ENCODE peak calls at places on chromosomes 12 and 14, in six cellular contexts. U, N, P, J, G and C are unnamed samples.

GRCh38 chr14:41570415-41571155 is 36.1 kb upstream of the LRFN5 start:
- DNase-seq in U (no peak), N (no peak), P (no peak), J (no peak), G (no peak), C (no peak)

GRCh38 chr14:42994001-42994736 is 1387.5 kb downstream of the LRFN5 start:
- DNase-seq in U (no peak), N (peak), P (peak), J (no peak), G (peak), C (peak)

GRCh38 chr12:8014836-8015235 is 17.7 kb upstream of the FOXJ2 start:
- DNase-seq in U (no peak), N (no peak), P (no peak), J (no peak), G (no peak), C (no peak)

GRCh38 chr14:94129758-94130414 is 482 bp upstream of the IFI27L2 start:
- DNase-seq in U (no peak), N (peak), P (peak), J (no peak), G (no peak), C (no peak)

GRCh38 chr12:47184229-47184628 is 104.5 kb upstream of the AMIGO2 start:
- DNase-seq in U (no peak), N (no peak), P (no peak), J (no peak), G (no peak), C (no peak)

GRCh38 chr12:62722971-62723680 is 211.8 kb downstream of the PPM1H start:
- DNase-seq in U (no peak), N (no peak), P (peak), J (no peak), G (no peak), C (no peak)

GRCh38 chr14:74257078-74257987 is 18.1 kb downstream of the VSX2 start:
- DNase-seq in U (no peak), N (no peak), P (peak), J (peak), G (no peak), C (no peak)

GRCh38 chr14:58808828-58809227 is 171.1 kb downstream of the DACT1 start:
- DNase-seq in U (no peak), N (peak), P (peak), J (no peak), G (no peak), C (peak)

GRCh38 chr12:98002887-98003493 is 512.4 kb upstream of the TMPO start:
- DNase-seq in U (no peak), N (peak), P (peak), J (no peak), G (peak), C (no peak)

GRCh38 chr12:98013560-98013959 is 501.8 kb upstream of the TMPO start:
- DNase-seq in U (no peak), N (no peak), P (no peak), J (peak), G (no peak), C (no peak)

DNA sequence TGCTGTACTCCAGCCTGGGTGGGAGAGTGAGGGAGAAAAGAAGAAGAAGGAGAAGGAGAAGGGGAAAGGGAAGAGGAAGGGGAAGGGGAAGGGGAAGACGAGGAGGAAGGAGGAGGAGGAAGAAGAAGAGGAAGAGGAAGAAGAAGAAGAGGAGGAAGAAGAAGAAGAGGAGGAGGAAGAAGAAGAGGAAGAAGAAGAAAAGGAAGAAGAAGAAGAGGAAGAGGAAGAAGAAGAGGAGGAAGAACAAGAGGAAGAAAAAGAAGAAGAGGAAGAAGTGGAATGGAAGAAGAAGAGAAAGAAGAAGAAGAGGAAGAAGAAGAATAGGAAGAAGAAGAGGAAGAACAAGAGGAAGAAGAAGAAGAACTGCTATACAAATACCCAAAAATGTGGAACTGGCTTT is 507.4 kb upstream of the TMPO start:
- DNase-seq in U (no peak), N (no peak), P (no peak), J (no peak), G (no peak), C (no peak)
- TF ChIP-seq CTCF in U (no peak), N (no peak), P (no peak), J (no peak), G (no peak), C (no peak)

GRCh38 chr14:28678887-28679286 is 87.7 kb upstream of the FOXG1 start:
- DNase-seq in U (no peak), N (no peak), P (no peak), J (no peak), G (no peak), C (no peak)
- H3K4me3 ChIP-seq in U (no peak), N (no peak), P (no peak), J (no peak), G (no peak), C (no peak)

GRCh38 chr12:1799068-1799881 is 21.1 kb upstream of the LRTM2 start:
- DNase-seq in U (no peak), N (no peak), P (no peak), J (peak), G (no peak), C (no peak)

GRCh38 chr12:1799882-1800645 is 20.3 kb upstream of the LRTM2 start:
- DNase-seq in U (no peak), N (no peak), P (no peak), J (peak), G (no peak), C (no peak)

GRCh38 chr12:1801285-1801975 is 18.9 kb upstream of the LRTM2 start:
- DNase-seq in U (no peak), N (no peak), P (no peak), J (peak), G (no peak), C (peak)

GRCh38 chr12:1798734-1799067 is 21.7 kb upstream of the LRTM2 start:
- DNase-seq in U (no peak), N (no peak), P (no peak), J (peak), G (no peak), C (no peak)

GRCh38 chr12:1800646-1801284 is 19.6 kb upstream of the LRTM2 start:
- DNase-seq in U (no peak), N (no peak), P (peak), J (peak), G (no peak), C (no peak)
- TF ChIP-seq CTCF in U (no peak), N (peak), P (peak), J (no peak), G (peak), C (peak)

DNA sequence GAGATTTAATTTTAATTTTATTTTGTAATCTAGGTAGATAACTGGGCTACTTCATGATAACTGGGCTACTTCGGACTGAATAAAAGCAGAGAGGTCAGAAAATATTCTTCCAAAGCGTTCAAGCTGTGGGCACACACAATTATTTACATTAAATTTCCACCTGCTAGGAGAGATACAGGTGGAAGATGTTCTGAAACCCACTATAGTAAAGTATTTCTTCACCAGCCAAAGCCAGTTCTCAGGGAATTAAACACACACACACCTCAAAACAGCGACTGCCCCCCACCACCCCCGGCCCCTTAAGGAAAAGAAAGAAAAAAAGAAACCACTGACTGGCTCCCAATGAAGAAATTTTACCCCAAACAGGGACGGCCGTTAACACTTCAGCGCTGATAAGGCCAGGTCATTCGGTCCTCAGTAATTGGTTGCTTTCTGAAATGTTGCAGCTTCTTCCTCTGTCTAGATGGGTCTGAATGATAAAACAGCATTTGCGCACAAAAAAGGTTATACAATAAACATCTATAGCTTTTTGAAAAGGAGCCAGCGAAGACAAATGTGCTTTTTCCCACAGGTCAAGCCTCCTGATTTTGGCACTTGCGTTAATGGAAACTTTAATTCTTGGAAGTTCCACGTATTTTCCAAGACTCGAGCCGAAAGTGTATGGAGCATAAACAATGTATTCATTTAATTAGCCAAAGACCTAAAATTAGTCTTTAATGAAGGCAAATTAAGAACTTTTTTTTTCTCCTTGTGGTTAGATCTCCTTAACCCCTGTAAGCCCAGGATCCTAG is 819 bp upstream of the KCNJ8 start:
- DNase-seq in U (no peak), N (no peak), P (no peak), J (no peak), G (no peak), C (no peak)
- H3K4me3 ChIP-seq in U (peak), N (peak), P (no peak), J (peak), G (peak), C (peak)

GRCh38 chr14:38549549-38549948 is 293.7 kb upstream of the CLEC14A start:
- DNase-seq in U (no peak), N (no peak), P (no peak), J (no peak), G (no peak), C (no peak)

GRCh38 chr14:38548091-38548490 is 292.2 kb upstream of the CLEC14A start:
- DNase-seq in U (no peak), N (no peak), P (no peak), J (no peak), G (no peak), C (no peak)

GRCh38 chr14:38546932-38547551 is 291.1 kb upstream of the CLEC14A start:
- DNase-seq in U (no peak), N (no peak), P (no peak), J (no peak), G (no peak), C (no peak)

GRCh38 chr14:38544766-38545165 is 288.9 kb upstream of the CLEC14A start:
- DNase-seq in U (no peak), N (no peak), P (no peak), J (no peak), G (no peak), C (no peak)
- TF ChIP-seq CTCF in U (no peak), N (no peak), P (no peak), J (no peak), G (no peak), C (no peak)